ENCODE peak calls at places on chromosomes 4 and X, in four cellular contexts. Q is adrenal gland; N is CD4-positive, alpha-beta memory T cell; J is IMR-90. A is an unnamed sample.
A peak's percentile ranks its signal among the peaks of the same experiment; 100 is the strongest.

GRCh38 chr4:83947811-83948210 is 411.9 kb downstream of the GPAT3 start:
- DNase-seq in Q (no peak), N (no peak), J (peak; percentile 1), A (no peak)

GRCh38 chr4:168398589-168398988 is 80.0 kb upstream of the DDX60 start:
- DNase-seq in Q (no peak), N (no peak), J (no peak), A (no peak)

GRCh38 chr4:77818077-77818666 is 996 bp downstream of the CNOT6L start:
- DNase-seq in Q (peak; percentile 71), N (peak; percentile 42), J (peak; percentile 83), A (peak; percentile 37)

GRCh38 chr4:154516320-154516719 is 24.7 kb upstream of the DCHS2 start:
- DNase-seq in Q (no peak), N (no peak), J (no peak), A (no peak)

GRCh38 chrX:24146283-24146865 is 3.2 kb upstream of the ZFX start:
- DNase-seq in Q (no peak), N (no peak), J (peak; percentile 22), A (peak; percentile 14)

GRCh38 chr4:78313754-78314120 is 237.8 kb upstream of the ANXA3 start:
- DNase-seq in Q (no peak), N (no peak), J (no peak), A (no peak)

GRCh38 chr4:39892988-39893692 is 84.6 kb downstream of the PDS5A start:
- DNase-seq in Q (no peak), N (no peak), J (no peak), A (no peak)

GRCh38 chrX:23822397-23822796 is 39.4 kb downstream of the SAT1 start:
- DNase-seq in Q (no peak), N (no peak), J (peak; percentile 57), A (peak; percentile 24)

GRCh38 chrX:137982791-137983190 is 416.9 kb downstream of the ZIC3 start:
- DNase-seq in Q (no peak), N (no peak), J (no peak), A (no peak)

GRCh38 chr4:33512397-33512796 is 2731.9 kb downstream of the ARAP2 start:
- DNase-seq in Q (no peak), N (no peak), J (no peak), A (no peak)

GRCh38 chr4:98199247-98199646 is 56.0 kb upstream of the STPG2 start:
- DNase-seq in Q (peak; percentile 23), N (no peak), J (no peak), A (no peak)

GRCh38 chrX:10608099-10608498 is 12.3 kb downstream of the MID1 start:
- DNase-seq in Q (no peak), N (no peak), J (peak; percentile 90), A (no peak)

GRCh38 chrX:132488092-132488749 is 617 bp downstream of the MBNL3 start:
- DNase-seq in Q (peak; percentile 35), N (peak; percentile 31), J (peak; percentile 10), A (no peak)

GRCh38 chr4:153448003-153448731 is 18.0 kb upstream of the TMEM131L start:
- DNase-seq in Q (no peak), N (no peak), J (peak; percentile 81), A (no peak)

GRCh38 chrX:129790146-129790545 is 10.4 kb downstream of the SASH3 start:
- DNase-seq in Q (no peak), N (no peak), J (no peak), A (no peak)
- H3K36me3 ChIP-seq in Q (no peaks in the 10 kb centered on the region), N (peaks cover 67% of the 10 kb centered on the region), J (no peaks in the 10 kb centered on the region), A (no peaks in the 10 kb centered on the region)

DNA sequence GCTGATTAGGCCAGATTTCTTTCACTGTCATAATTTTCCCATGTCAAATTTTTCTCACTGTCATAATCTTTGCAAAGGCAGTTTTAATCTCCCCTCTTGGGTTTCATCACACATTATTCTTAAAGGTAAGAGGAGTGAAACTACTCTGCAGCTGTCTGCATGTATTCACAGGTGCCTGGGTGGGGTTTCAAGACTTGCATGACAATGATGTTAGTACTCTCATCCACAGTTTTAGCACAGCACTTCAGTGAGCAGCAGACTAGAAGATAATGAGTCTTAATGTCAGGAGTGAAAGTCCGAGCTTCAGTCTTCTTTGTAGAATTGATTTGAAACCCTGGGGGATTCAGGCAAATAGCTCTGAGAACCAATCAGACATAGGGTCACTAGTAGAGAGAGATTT is 182.5 kb upstream of the GALNT7 start:
- DNase-seq in Q (no peak), N (no peak), J (no peak), A (no peak)
- H3K4me3 ChIP-seq in Q (no peak overlapping the region), N (no peak overlapping the region), J (no peak overlapping the region), A (no peak overlapping the region)

DNA sequence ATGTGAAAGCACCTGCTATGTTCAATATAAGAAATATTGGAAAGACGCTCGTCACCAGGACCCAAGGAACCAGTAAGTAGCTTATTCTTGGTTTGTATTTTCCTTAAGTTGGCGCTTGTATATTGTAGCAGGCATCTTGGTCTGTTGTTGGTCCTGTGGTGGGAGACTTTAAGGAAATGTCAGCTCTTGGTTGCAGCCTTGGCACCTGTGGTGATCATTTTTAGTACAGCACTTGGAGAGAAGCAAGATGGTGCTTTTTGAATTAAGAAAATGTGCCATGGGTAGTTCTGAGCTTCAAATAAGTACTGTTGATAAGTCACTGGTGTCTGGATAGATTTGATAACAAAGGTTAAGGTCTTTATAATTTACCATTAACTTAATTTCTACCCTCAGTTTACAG is 1.1 kb downstream of the RPS3A start:
- DNase-seq in Q (no peak), N (no peak), J (no peak), A (no peak)
- H3K36me3 ChIP-seq in Q (no peaks in the 10 kb centered on the region), N (peaks cover 37% of the 10 kb centered on the region), J (peaks cover 25% of the 10 kb centered on the region), A (peaks cover 14% of the 10 kb centered on the region)

GRCh38 chr4:48777739-48778138 is 2.3 kb downstream of the FRYL start:
- DNase-seq in Q (no peak), N (no peak), J (no peak), A (no peak)

GRCh38 chr4:48779998-48780866 is at the start of gene FRYL:
- DNase-seq in Q (peak; percentile 100), N (peak; percentile 99), J (peak; percentile 99), A (peak; percentile 99)

GRCh38 chr4:48780867-48781219 is 764 bp upstream of the FRYL start:
- DNase-seq in Q (peak; percentile 71), N (peak; percentile 47), J (peak; percentile 43), A (no peak)

GRCh38 chr4:48778431-48779094 is 1.5 kb downstream of the FRYL start:
- DNase-seq in Q (no peak), N (no peak), J (peak; percentile 57), A (no peak)

GRCh38 chr4:48779095-48779997 is 733 bp downstream of the FRYL start:
- DNase-seq in Q (peak; percentile 65), N (peak; percentile 77), J (peak; percentile 54), A (no peak)
- H3K4me3 ChIP-seq in Q (peak overlapping the region; percentile 80), N (peak overlapping the region; percentile 89), J (peak overlapping the region; percentile 65), A (peak overlapping the region; percentile 91)

GRCh38 chr4:118729287-118730286 is 44.4 kb downstream of the METTL14 start:
- DNase-seq in Q (no peak), N (peak; percentile 29), J (peak; percentile 92), A (peak; percentile 31)
- H3K36me3 ChIP-seq in Q (no peaks in the 10 kb centered on the region), N (peaks cover 17% of the 10 kb centered on the region), J (peaks cover 53% of the 10 kb centered on the region), A (peaks cover 26% of the 10 kb centered on the region)

GRCh38 chrX:39848900-39849299 is 248.9 kb downstream of the BCOR start:
- DNase-seq in Q (no peak), N (no peak), J (peak; percentile 95), A (peak; percentile 65)

GRCh38 chrX:39850209-39850608 is 247.5 kb downstream of the BCOR start:
- DNase-seq in Q (no peak), N (no peak), J (no peak), A (no peak)

GRCh38 chrX:39852496-39852895 is 245.3 kb downstream of the BCOR start:
- DNase-seq in Q (no peak), N (no peak), J (no peak), A (no peak)

GRCh38 chrX:39848243-39848642 is 249.5 kb downstream of the BCOR start:
- DNase-seq in Q (peak; percentile 35), N (no peak), J (peak; percentile 56), A (no peak)

DNA sequence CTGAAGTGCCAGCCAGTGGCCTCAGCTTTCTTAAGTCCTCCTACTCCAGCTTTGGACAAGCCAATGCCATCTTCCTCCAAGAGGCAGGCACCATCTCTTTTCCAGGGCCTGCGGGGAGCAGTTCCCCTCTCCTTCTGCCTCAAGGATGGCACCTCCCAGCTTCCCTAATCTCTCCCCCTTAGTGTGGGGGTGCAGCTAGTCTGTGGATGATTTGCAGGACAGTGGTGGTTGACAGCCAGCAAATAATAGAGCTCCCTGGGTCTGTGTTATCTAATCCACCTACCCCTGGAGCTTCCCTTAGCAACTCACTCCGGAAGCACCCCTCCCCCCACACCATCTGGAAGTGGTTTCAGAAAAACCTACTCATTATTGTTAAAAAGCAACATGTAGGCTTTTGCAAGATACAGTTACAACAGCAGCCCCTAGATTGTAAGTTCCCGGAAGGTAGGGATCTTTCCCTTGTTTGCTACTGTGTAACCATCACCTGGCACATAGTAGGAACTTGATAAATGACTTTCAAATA is 247.1 kb downstream of the BCOR start:
- DNase-seq in Q (no peak), N (peak; percentile 5), J (peak; percentile 69), A (no peak)
- H3K4me3 ChIP-seq in Q (no peak overlapping the region), N (no peak overlapping the region), J (no peak overlapping the region), A (no peak overlapping the region)

GRCh38 chrX:13506574-13506973 is 62.8 kb upstream of the EGFL6 start:
- DNase-seq in Q (peak; percentile 62), N (peak; percentile 44), J (peak; percentile 61), A (no peak)
- H3K36me3 ChIP-seq in Q (no peaks in the 10 kb centered on the region), N (no peaks in the 10 kb centered on the region), J (no peaks in the 10 kb centered on the region), A (no peaks in the 10 kb centered on the region)

GRCh38 chr4:99825272-99825671 is 8.6 kb downstream of the DAPP1 start:
- DNase-seq in Q (no peak), N (no peak), J (no peak), A (no peak)

GRCh38 chr4:99822734-99823133 is 6.1 kb downstream of the DAPP1 start:
- DNase-seq in Q (no peak), N (no peak), J (no peak), A (no peak)

GRCh38 chr4:99818661-99819060 is 2.0 kb downstream of the DAPP1 start:
- DNase-seq in Q (no peak), N (no peak), J (no peak), A (no peak)

GRCh38 chr4:99824070-99824599 is 7.5 kb downstream of the DAPP1 start:
- DNase-seq in Q (no peak), N (no peak), J (no peak), A (no peak)

GRCh38 chr4:99821918-99822503 is 5.4 kb downstream of the DAPP1 start:
- DNase-seq in Q (no peak), N (no peak), J (no peak), A (no peak)
- H3K4me3 ChIP-seq in Q (no peak overlapping the region), N (no peak overlapping the region), J (no peak overlapping the region), A (no peak overlapping the region)

GRCh38 chr4:2927016-2927695 is 36.0 kb downstream of the NOP14 start:
- DNase-seq in Q (no peak), N (no peak), J (no peak), A (no peak)
- H3K36me3 ChIP-seq in Q (no peaks in the 10 kb centered on the region), N (peaks cover 67% of the 10 kb centered on the region), J (peaks cover 84% of the 10 kb centered on the region), A (peaks cover 51% of the 10 kb centered on the region)

GRCh38 chr4:48194986-48195773 is 61.1 kb upstream of the TXK start:
- DNase-seq in Q (no peak), N (no peak), J (peak; percentile 12), A (peak; percentile 22)
- H3K4me3 ChIP-seq in Q (no peak overlapping the region), N (no peak overlapping the region), J (no peak overlapping the region), A (no peak overlapping the region)